ENCODE peak calls at places on chromosomes 11 and 22, in six cellular contexts. One of them, this sample, is unnamed.

GRCh38 chr22:32466496-32466895 is 2.2 kb upstream of the BPIFC start:
- DNase-seq in GM06990: no peak
- DNase-seq in HFF-Myc: no peak
- DNase-seq in AG10803: no peak
- DNase-seq in occipital lobe: no peak
- DNase-seq in right atrium auricular region: no peak
- DNase-seq in this sample: no peak

GRCh38 chr22:23527971-23528740 is 51.9 kb downstream of the IGLL1 start:
- DNase-seq in GM06990: no peak
- DNase-seq in HFF-Myc: no peak
- DNase-seq in AG10803: no peak
- DNase-seq in occipital lobe: no peak
- DNase-seq in right atrium auricular region: no peak
- DNase-seq in this sample: no peak

GRCh38 chr11:79616392-79616831 is 175.6 kb upstream of the TENM4 start:
- DNase-seq in GM06990: no peak
- DNase-seq in HFF-Myc: no peak
- DNase-seq in AG10803: no peak
- DNase-seq in occipital lobe: no peak
- DNase-seq in right atrium auricular region: no peak
- DNase-seq in this sample: no peak

GRCh38 chr11:67163006-67163405 is 43.9 kb downstream of the KDM2A start:
- DNase-seq in GM06990: no peak
- DNase-seq in HFF-Myc: no peak
- DNase-seq in AG10803: no peak
- DNase-seq in occipital lobe: no peak
- DNase-seq in right atrium auricular region: no peak
- DNase-seq in this sample: no peak

GRCh38 chr22:30989473-30989872 is 20.4 kb downstream of the TUG1 start:
- DNase-seq in GM06990: no peak
- DNase-seq in HFF-Myc: no peak
- DNase-seq in AG10803: no peak
- DNase-seq in occipital lobe: no peak
- DNase-seq in right atrium auricular region: no peak
- DNase-seq in this sample: no peak

GRCh38 chr11:107929611-107930200 is 1.5 kb downstream of the RAB39A start:
- DNase-seq in GM06990: peak
- DNase-seq in HFF-Myc: no peak
- DNase-seq in AG10803: no peak
- DNase-seq in occipital lobe: peak
- DNase-seq in right atrium auricular region: no peak
- DNase-seq in this sample: no peak

GRCh38 chr11:69531071-69531716 is 49.7 kb downstream of the LINC01488 start:
- DNase-seq in GM06990: no peak
- DNase-seq in HFF-Myc: no peak
- DNase-seq in AG10803: no peak
- DNase-seq in occipital lobe: no peak
- DNase-seq in right atrium auricular region: no peak
- DNase-seq in this sample: no peak

GRCh38 chr22:49812838-49813237 is 14.8 kb downstream of the BRD1 start:
- DNase-seq in GM06990: no peak
- DNase-seq in HFF-Myc: no peak
- DNase-seq in AG10803: peak
- DNase-seq in occipital lobe: no peak
- DNase-seq in right atrium auricular region: no peak
- DNase-seq in this sample: no peak

GRCh38 chr22:31144223-31144622 is 3.9 kb upstream of the PLA2G3 start:
- DNase-seq in GM06990: no peak
- DNase-seq in HFF-Myc: no peak
- DNase-seq in AG10803: peak
- DNase-seq in occipital lobe: no peak
- DNase-seq in right atrium auricular region: no peak
- DNase-seq in this sample: no peak

GRCh38 chr11:114040706-114041211 is 18.8 kb upstream of the ZBTB16 start:
- DNase-seq in GM06990: no peak
- DNase-seq in HFF-Myc: no peak
- DNase-seq in AG10803: no peak
- DNase-seq in occipital lobe: no peak
- DNase-seq in right atrium auricular region: no peak
- DNase-seq in this sample: no peak

GRCh38 chr22:33841281-33842005 is 78.8 kb downstream of the LARGE1 start:
- DNase-seq in GM06990: no peak
- DNase-seq in HFF-Myc: no peak
- DNase-seq in AG10803: peak
- DNase-seq in occipital lobe: no peak
- DNase-seq in right atrium auricular region: no peak
- DNase-seq in this sample: no peak

GRCh38 chr11:112023104-112023503 is 2.1 kb upstream of the DLAT start:
- DNase-seq in GM06990: peak
- DNase-seq in HFF-Myc: no peak
- DNase-seq in AG10803: no peak
- DNase-seq in occipital lobe: no peak
- DNase-seq in right atrium auricular region: no peak
- DNase-seq in this sample: no peak

GRCh38 chr11:19881185-19881584 is 168.5 kb downstream of the NAV2 start:
- DNase-seq in GM06990: no peak
- DNase-seq in HFF-Myc: no peak
- DNase-seq in AG10803: no peak
- DNase-seq in occipital lobe: no peak
- DNase-seq in right atrium auricular region: no peak
- DNase-seq in this sample: no peak

This sample was measured in naive thymus-derived CD8-positive, alpha-beta T cell.